ENCODE peak calls at places on chromosomes 6 and 20, in five cellular contexts. Z is HepG2, H is K562, R is H1, S is GM12878. C is an unnamed sample. For H3K4me1, the result is how much of the 10 kb centered on the place peaks cover.

GRCh38 chr6:151690303-151690702 is 117.2 kb upstream of the ESR1 start:
- DNase-seq in Z (no peak), H (no peak), R (no peak), S (peak), C (no peak)

GRCh38 chr6:45661667-45662066 is 283.9 kb upstream of the SUPT3H start:
- DNase-seq in Z (no peak), H (no peak), R (no peak), S (no peak), C (no peak)

GRCh38 chr6:119129968-119130484 is 51.6 kb upstream of the FAM184A start:
- DNase-seq in Z (peak), H (peak), R (no peak), S (no peak), C (no peak)

GRCh38 chr6:72622094-72622540 is 253 bp downstream of the KCNQ5 start:
- DNase-seq in Z (no peak), H (peak), R (no peak), S (no peak), C (peak)

GRCh38 chr6:3748208-3748701 is 3.3 kb downstream of the PXDC1 start:
- DNase-seq in Z (peak), H (peak), R (no peak), S (no peak), C (peak)

GRCh38 chr6:128403618-128404444 is 116.6 kb downstream of the PTPRK start:
- DNase-seq in Z (no peak), H (no peak), R (no peak), S (no peak), C (no peak)

GRCh38 chr6:42041131-42042055 is 8.9 kb upstream of the TAF8 start:
- DNase-seq in Z (no peak), H (no peak), R (no peak), S (no peak), C (no peak)

GRCh38 chr6:45619211-45619760 is 241.6 kb upstream of the SUPT3H start:
- DNase-seq in Z (no peak), H (no peak), R (no peak), S (no peak), C (no peak)

GRCh38 chr6:5529733-5530132 is 268.4 kb downstream of the FARS2 start:
- DNase-seq in Z (no peak), H (no peak), R (no peak), S (no peak), C (no peak)

GRCh38 chr6:111173946-111174345 is 86.6 kb downstream of the SLC16A10 start:
- DNase-seq in Z (no peak), H (no peak), R (no peak), S (no peak), C (peak)

GRCh38 chr6:102026649-102027048 is 633.1 kb downstream of the GRIK2 start:
- DNase-seq in Z (no peak), H (no peak), R (no peak), S (no peak), C (no peak)

GRCh38 chr6:81929828-81930227 is 177.3 kb upstream of the TENT5A start:
- DNase-seq in Z (no peak), H (no peak), R (no peak), S (no peak), C (no peak)

GRCh38 chr20:58198384-58198783 is 30.1 kb downstream of the ANKRD60 start:
- DNase-seq in Z (no peak), H (no peak), R (no peak), S (no peak), C (no peak)

GRCh38 chr6:128111096-128111495 is 210.2 kb upstream of the THEMIS start:
- DNase-seq in Z (no peak), H (no peak), R (no peak), S (no peak), C (no peak)

GRCh38 chr20:23435675-23436539 is 3.6 kb upstream of the CSTL1 start:
- DNase-seq in Z (peak), H (no peak), R (no peak), S (no peak), C (no peak)

GRCh38 chr6:170037541-170038250 is 253.2 kb downstream of the DLL1 start:
- DNase-seq in Z (no peak), H (no peak), R (no peak), S (no peak), C (no peak)

GRCh38 chr6:14108571-14109410 is 8.8 kb upstream of the CD83 start:
- DNase-seq in Z (no peak), H (peak), R (no peak), S (peak), C (no peak)

GRCh38 chr20:10863337-10864060 is 189.7 kb upstream of the JAG1 start:
- DNase-seq in Z (no peak), H (no peak), R (no peak), S (no peak), C (peak)

GRCh38 chr20:59792300-59792699 is 141.1 kb downstream of the SYCP2 start:
- DNase-seq in Z (no peak), H (no peak), R (no peak), S (no peak), C (no peak)

GRCh38 chr20:62298577-62299249 is 4.1 kb upstream of the ADRM1 start:
- DNase-seq in Z (no peak), H (no peak), R (no peak), S (no peak), C (no peak)

GRCh38 chr6:6975395-6976111 is 132.2 kb upstream of the RREB1 start:
- DNase-seq in Z (no peak), H (no peak), R (no peak), S (no peak), C (no peak)

GRCh38 chr6:78538002-78538401 is 329.3 kb upstream of the IRAK1BP1 start:
- DNase-seq in Z (no peak), H (no peak), R (no peak), S (no peak), C (no peak)

GRCh38 chr6:110856296-110856695 is 18.3 kb upstream of the AMD1 start:
- DNase-seq in Z (no peak), H (no peak), R (no peak), S (no peak), C (no peak)

DNA sequence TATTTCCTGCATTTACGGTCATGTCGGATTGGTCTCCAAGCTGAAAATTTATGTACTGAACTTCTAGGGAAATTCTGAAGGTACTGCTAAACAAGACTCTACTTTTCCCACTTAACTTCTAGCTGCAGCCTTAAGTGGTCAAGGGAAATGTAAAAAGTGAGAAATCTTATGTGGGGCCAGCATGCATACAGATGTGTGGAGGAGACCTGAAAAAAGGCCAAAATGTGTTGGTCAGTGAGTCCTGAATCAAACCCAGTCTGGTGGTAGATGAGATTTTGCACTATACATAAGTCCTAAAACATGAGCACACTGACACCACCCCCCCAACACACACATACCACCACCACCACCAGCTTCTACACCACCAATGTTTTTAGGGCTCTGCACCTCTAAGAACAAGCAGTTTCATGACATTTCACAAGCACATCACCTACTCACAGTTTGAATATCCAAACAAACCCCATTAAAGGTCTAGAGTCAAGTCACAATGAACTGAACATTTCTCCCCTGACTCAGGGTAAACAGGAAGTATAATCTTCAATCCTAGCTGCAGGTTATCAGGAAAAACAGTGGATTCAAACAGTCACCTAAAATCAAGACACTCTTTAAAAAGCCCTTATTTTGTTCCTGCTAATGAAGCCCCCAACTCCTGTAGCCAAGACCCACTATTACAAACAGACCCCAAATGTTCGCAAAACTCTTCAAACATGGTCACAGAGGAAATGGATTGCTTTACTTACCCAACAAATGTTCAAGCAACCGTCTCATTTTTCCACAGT is 1.6 kb downstream of the ZMYND8 start:
- DNase-seq in Z (peak), H (no peak), R (no peak), S (no peak), C (no peak)
- H3K4me1 ChIP-seq in Z (half or more), H (under half), R (half or more), S (under half), C (half or more)

DNA sequence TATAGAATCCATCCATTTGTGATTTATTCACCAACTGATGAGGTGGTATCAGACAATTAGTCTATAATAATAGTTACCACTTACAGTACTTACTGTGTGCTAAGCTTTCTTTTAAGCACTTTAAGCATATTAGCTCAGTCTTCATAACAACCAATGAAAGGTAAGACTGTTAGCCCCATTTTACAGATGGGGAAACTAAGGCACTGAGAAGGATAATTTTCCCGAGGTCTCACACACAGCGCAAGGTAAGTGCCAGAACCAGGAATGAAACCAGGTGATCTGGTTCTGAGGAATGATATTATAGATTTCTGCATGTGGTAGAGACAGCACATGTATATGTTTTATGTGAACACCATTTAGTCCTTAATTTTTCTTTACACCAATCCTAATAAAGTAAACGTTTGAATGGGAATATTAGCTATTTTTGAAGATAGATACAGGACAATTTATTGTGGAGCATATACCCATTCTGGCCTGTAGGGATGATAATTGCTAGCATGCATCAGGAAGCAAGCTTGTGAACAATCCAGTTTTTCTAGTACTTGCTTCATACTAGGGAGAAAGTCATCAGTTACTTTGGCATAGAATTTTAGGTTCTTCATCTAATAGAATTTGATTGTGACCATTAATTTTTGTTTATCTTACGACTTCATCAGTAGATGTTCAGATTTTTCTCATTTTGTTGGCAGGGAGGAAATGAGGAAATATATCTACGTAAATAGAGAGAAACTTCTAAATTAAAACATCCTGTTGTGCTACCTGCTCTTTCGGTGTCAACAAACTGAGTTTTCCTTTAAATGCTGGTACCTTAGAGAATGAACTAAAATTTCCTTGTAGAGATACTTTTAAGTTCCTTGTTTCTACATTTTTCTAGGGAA is 3.0 kb downstream of the YWHAB start:
- DNase-seq in Z (peak), H (no peak), R (no peak), S (no peak), C (no peak)
- TF ChIP-seq CTCF in Z (no peak), H (no peak), R (no peak), S (peak), C (peak)

GRCh38 chr20:46307999-46308257 is 370 bp downstream of the CDH22 start:
- DNase-seq in Z (no peak), H (no peak), R (no peak), S (no peak), C (no peak)
- TF ChIP-seq CREB1 in Z (no peak), H (no peak), R (no peak), S (no peak), C (no peak)

GRCh38 chr6:29528300-29528931 is 31.1 kb downstream of the UBD start:
- DNase-seq in Z (no peak), H (no peak), R (no peak), S (no peak), C (no peak)
- H3K4me1 ChIP-seq in Z (under half), H (under half), R (under half), S (under half), C (under half)

GRCh38 chr6:137706065-137706422 is 161.0 kb upstream of the TNFAIP3 start:
- DNase-seq in Z (no peak), H (no peak), R (no peak), S (no peak), C (no peak)
- TF ChIP-seq CTCF in Z (no peak), H (no peak), R (no peak), S (no peak), C (no peak)